ENCODE peak calls at places on chromosomes 6 and 20, in four cellular contexts. H is heart left ventricle; X is activated gamma-delta T cell treated with anti-CD3 and anti-CD28 coated beads, Interleukin-2, amount 50 U/mL, for 16 hours; U is B cell. Q is an unnamed sample.

GRCh38 chr6:30654798-30655742 is 8.1 kb downstream of the C6orf136 start:
- DNase-seq in H (no peak), U (no peak), X (no peak), Q (no peak)

GRCh38 chr20:11229772-11230171 is 556.0 kb upstream of the JAG1 start:
- DNase-seq in X (no peak), U (no peak), H (peak), Q (no peak)

GRCh38 chr6:106976270-106976669 is 1.7 kb upstream of the CD24 start:
- DNase-seq in U (no peak), H (no peak), X (no peak), Q (no peak)

GRCh38 chr6:41728073-41728936 is 7.1 kb downstream of the TFEB start:
- DNase-seq in U (peak), X (no peak), H (no peak), Q (no peak)

GRCh38 chr6:35044771-35045275 is 96.3 kb downstream of the TCP11 start:
- DNase-seq in H (no peak), X (no peak), U (peak), Q (no peak)

GRCh38 chr6:162053084-162053483 is 674.5 kb downstream of the PRKN start:
- DNase-seq in U (no peak), X (no peak), H (no peak), Q (no peak)

GRCh38 chr20:3796477-3797225 is 541 bp downstream of the CDC25B start:
- DNase-seq in X (no peak), U (no peak), H (no peak), Q (no peak)

GRCh38 chr6:125294925-125295324 is 6.8 kb downstream of the HDDC2 start:
- DNase-seq in H (no peak), X (no peak), U (no peak), Q (no peak)

GRCh38 chr6:69337301-69337700 is 459.5 kb downstream of the LMBRD1 start:
- DNase-seq in U (no peak), H (no peak), X (no peak), Q (no peak)

GRCh38 chr20:52105045-52105572 is 86.5 kb downstream of the ZFP64 start:
- DNase-seq in H (no peak), U (no peak), X (no peak), Q (no peak)

GRCh38 chr20:45343867-45344721 is 4.1 kb downstream of the SDC4 start:
- DNase-seq in X (no peak), H (no peak), U (no peak), Q (no peak)

GRCh38 chr6:125835221-125835744 is 44.5 kb downstream of the NCOA7 start:
- DNase-seq in X (no peak), U (no peak), H (no peak), Q (no peak)

GRCh38 chr20:20369353-20370086 is 1.6 kb downstream of the INSM1 start:
- DNase-seq in U (no peak), H (no peak), X (no peak), Q (no peak)